ENCODE peak calls at places on chromosomes 6 and 20, in six cellular contexts. B is GM20000, H is hippocampal formation, T is NCI-H1930, N is NCI-H2171 treated with DMSO at 0.1 percent for 48 hours, E is MV-4-11. K is an unnamed sample.

GRCh38 chr20:41387433-41387832 is 20.8 kb upstream of the EMILIN3 start:
- DNase-seq in B (no peak), H (no peak), T (no peak), N (peak), E (no peak), K (no peak)

GRCh38 chr6:110233769-110234374 is 53.6 kb downstream of the CDC40 start:
- DNase-seq in B (peak), H (no peak), T (no peak), N (no peak), E (peak), K (no peak)

GRCh38 chr6:53326372-53327016 is 22.3 kb downstream of the ELOVL5 start:
- DNase-seq in B (no peak), H (no peak), T (no peak), N (no peak), E (no peak), K (no peak)

GRCh38 chr20:23782366-23782983 is 31.7 kb upstream of the CST1 start:
- DNase-seq in B (peak), H (no peak), T (peak), N (peak), E (peak), K (no peak)

GRCh38 chr6:102749210-102749971 is 1355.9 kb downstream of the GRIK2 start:
- DNase-seq in B (no peak), H (no peak), T (no peak), N (no peak), E (no peak), K (no peak)

GRCh38 chr6:139853302-139853992 is 479.0 kb upstream of the CITED2 start:
- DNase-seq in B (no peak), H (no peak), T (no peak), N (no peak), E (no peak), K (no peak)

GRCh38 chr6:7761047-7761446 is 35.1 kb downstream of the BMP6 start:
- DNase-seq in B (no peak), H (no peak), T (no peak), N (no peak), E (no peak), K (no peak)

GRCh38 chr20:8424010-8424409 is 291.9 kb downstream of the PLCB1 start:
- DNase-seq in B (no peak), H (no peak), T (no peak), N (peak), E (peak), K (no peak)

GRCh38 chr6:147986891-147987290 is 355.7 kb upstream of the SASH1 start:
- DNase-seq in B (no peak), H (no peak), T (no peak), N (peak), E (no peak), K (peak)

GRCh38 chr20:36819662-36820061 is 46.1 kb upstream of the DSN1 start:
- DNase-seq in B (no peak), H (no peak), T (no peak), N (peak), E (no peak), K (peak)

GRCh38 chr20:23147964-23148720 is 62.0 kb upstream of the CD93 start:
- DNase-seq in B (peak), H (no peak), T (no peak), N (no peak), E (peak), K (no peak)

GRCh38 chr6:138485005-138485545 is 14.2 kb downstream of the NHSL1 start:
- DNase-seq in B (no peak), H (no peak), T (no peak), N (no peak), E (no peak), K (no peak)

GRCh38 chr6:160348209-160348551 is at the start of gene SLC22A3:
- DNase-seq in B (no peak), H (no peak), T (no peak), N (no peak), E (no peak), K (no peak)

GRCh38 chr6:143149771-143150170 is 89.1 kb downstream of the AIG1 start:
- DNase-seq in B (no peak), H (no peak), T (no peak), N (no peak), E (no peak), K (no peak)

GRCh38 chr6:12340488-12340818 is 50.3 kb downstream of the EDN1 start:
- DNase-seq in B (no peak), H (no peak), T (no peak), N (no peak), E (no peak), K (no peak)

GRCh38 chr6:57109905-57110304 is 19.9 kb downstream of the ZNF451 start:
- DNase-seq in B (no peak), H (no peak), T (no peak), N (peak), E (no peak), K (no peak)

GRCh38 chr6:1497593-1498105 is 108.3 kb downstream of the FOXF2 start:
- DNase-seq in B (no peak), H (peak), T (no peak), N (peak), E (no peak), K (no peak)

GRCh38 chr20:48012401-48012974 is 227.2 kb upstream of the SULF2 start:
- DNase-seq in B (no peak), H (no peak), T (no peak), N (peak), E (no peak), K (no peak)

GRCh38 chr20:37902504-37903313 is at the start of gene VSTM2L:
- DNase-seq in B (peak), H (no peak), T (peak), N (peak), E (no peak), K (no peak)

GRCh38 chr6:139373928-139374356 is 506 bp downstream of the CITED2 start:
- DNase-seq in B (peak), H (no peak), T (no peak), N (no peak), E (peak), K (no peak)

GRCh38 chr20:63835031-63835858 is 4.2 kb upstream of the ZBTB46 start:
- DNase-seq in B (peak), H (peak), T (no peak), N (peak), E (peak), K (peak)

GRCh38 chr20:21554985-21555384 is 41.1 kb upstream of the NKX2-2 start:
- DNase-seq in B (no peak), H (no peak), T (no peak), N (no peak), E (no peak), K (no peak)

GRCh38 chr20:38673731-38674177 is 50.5 kb upstream of the SLC32A1 start:
- DNase-seq in B (no peak), H (no peak), T (peak), N (peak), E (no peak), K (no peak)

GRCh38 chr20:37229300-37229699 is 32.3 kb downstream of the GHRH start:
- DNase-seq in B (no peak), H (no peak), T (no peak), N (no peak), E (no peak), K (no peak)

GRCh38 chr20:24502661-24503060 is 33.2 kb downstream of the SYNDIG1 start:
- DNase-seq in B (no peak), H (no peak), T (no peak), N (no peak), E (no peak), K (no peak)

GRCh38 chr6:19906161-19906560 is 69.0 kb downstream of the ID4 start:
- DNase-seq in B (no peak), H (no peak), T (no peak), N (no peak), E (no peak), K (no peak)

GRCh38 chr6:135493218-135493961 is 4.2 kb downstream of the AHI1 start:
- DNase-seq in B (no peak), H (no peak), T (no peak), N (no peak), E (no peak), K (no peak)

GRCh38 chr6:89689732-89690131 is 51.2 kb upstream of the LYRM2 start:
- DNase-seq in B (no peak), H (peak), T (no peak), N (no peak), E (peak), K (no peak)